ENCODE peak calls at places on chromosomes 13 and 19, in six cellular contexts. I, G, H, N, Q and Y are unnamed samples.
A peak's percentile ranks its signal among the peaks of the same experiment; 100 is the strongest.

GRCh38 chr19:2686347-2686746 is 16.1 kb downstream of the GNG7 start:
- DNase-seq in I (no peak), G (no peak), H (no peak), N (no peak), Q (no peak), Y (no peak)

GRCh38 chr19:28334419-28334818 is 878.5 kb downstream of the UQCRFS1 start:
- DNase-seq in I (no peak), G (no peak), H (no peak), N (no peak), Q (no peak), Y (no peak)

GRCh38 chr13:75635101-75635620 is 969 bp upstream of the LMO7 start:
- DNase-seq in I (no peak), G (no peak), H (no peak), N (no peak), Q (peak; percentile 24), Y (no peak)

GRCh38 chr19:49073514-49074378 is 1.2 kb upstream of the KCNA7 start:
- DNase-seq in I (peak; percentile 45), G (no peak), H (no peak), N (no peak), Q (peak; percentile 32), Y (no peak)

GRCh38 chr13:61423879-61424278 is 8.2 kb upstream of the PCDH20 start:
- DNase-seq in I (no peak), G (no peak), H (no peak), N (no peak), Q (no peak), Y (no peak)

GRCh38 chr19:29476528-29476927 is 49.3 kb upstream of the VSTM2B start:
- DNase-seq in I (no peak), G (no peak), H (no peak), N (no peak), Q (no peak), Y (no peak)

GRCh38 chr19:48490980-48491792 is 20.4 kb downstream of the LMTK3 start:
- DNase-seq in I (peak; percentile 71), G (no peak), H (peak; percentile 66), N (peak; percentile 83), Q (no peak), Y (peak; percentile 84)

GRCh38 chr19:48806818-48807589 is 3.8 kb downstream of the BCAT2 start:
- DNase-seq in I (no peak), G (no peak), H (peak; percentile 68), N (peak; percentile 53), Q (peak; percentile 88), Y (no peak)

GRCh38 chr13:80224468-80224867 is 116.5 kb downstream of the SPRY2 start:
- DNase-seq in I (no peak), G (no peak), H (no peak), N (no peak), Q (no peak), Y (no peak)

GRCh38 chr19:13561461-13561860 is 55.2 kb upstream of the CACNA1A start:
- DNase-seq in I (no peak), G (no peak), H (no peak), N (no peak), Q (no peak), Y (no peak)

GRCh38 chr13:98576215-98576945 is 527 bp downstream of the STK24 start:
- DNase-seq in I (no peak), G (peak; percentile 87), H (peak; percentile 70), N (peak; percentile 92), Q (no peak), Y (peak; percentile 93)

GRCh38 chr13:93959796-93960533 is 519.5 kb downstream of the DCT start:
- DNase-seq in I (no peak), G (no peak), H (no peak), N (no peak), Q (no peak), Y (no peak)

GRCh38 chr13:76976488-76976887 is 15.4 kb upstream of the CLN5 start:
- DNase-seq in I (no peak), G (no peak), H (no peak), N (no peak), Q (no peak), Y (no peak)

GRCh38 chr19:7848779-7849457 is 18.9 kb downstream of the EVI5L start:
- DNase-seq in I (no peak), G (peak; percentile 73), H (peak; percentile 6), N (peak; percentile 78), Q (no peak), Y (no peak)

GRCh38 chr13:22144806-22145205 is 473.9 kb downstream of the FGF9 start:
- DNase-seq in I (no peak), G (no peak), H (no peak), N (no peak), Q (no peak), Y (no peak)

GRCh38 chr13:111542530-111543341 is 222.3 kb downstream of the TEX29 start:
- DNase-seq in I (no peak), G (no peak), H (no peak), N (no peak), Q (no peak), Y (peak; percentile 56)

GRCh38 chr19:3149089-3149488 is 13.3 kb downstream of the GNA15 start:
- DNase-seq in I (no peak), G (no peak), H (no peak), N (no peak), Q (no peak), Y (no peak)

GRCh38 chr13:27599845-27600553 is 20.3 kb downstream of the LNX2 start:
- DNase-seq in I (peak; percentile 34), G (no peak), H (no peak), N (no peak), Q (peak; percentile 67), Y (no peak)

GRCh38 chr19:17402982-17403855 is 2.2 kb downstream of the BST2 start:
- DNase-seq in I (no peak), G (no peak), H (no peak), N (peak; percentile 85), Q (no peak), Y (no peak)

GRCh38 chr19:43562698-43563241 is 12.6 kb downstream of the XRCC1 start:
- DNase-seq in I (no peak), G (no peak), H (peak; percentile 73), N (peak; percentile 84), Q (no peak), Y (peak; percentile 96)

GRCh38 chr13:36764536-36764935 is 54.5 kb upstream of the RFXAP start:
- DNase-seq in I (no peak), G (no peak), H (no peak), N (no peak), Q (no peak), Y (no peak)

GRCh38 chr13:33194820-33195692 is 90.5 kb downstream of the STARD13 start:
- DNase-seq in I (no peak), G (no peak), H (no peak), N (no peak), Q (peak; percentile 73), Y (no peak)

GRCh38 chr19:33281296-33281926 is 20.9 kb downstream of the CEBPA start:
- DNase-seq in I (no peak), G (no peak), H (no peak), N (peak; percentile 76), Q (no peak), Y (no peak)

GRCh38 chr19:1258161-1258492 is 9.7 kb downstream of the MIDN start:
- DNase-seq in I (no peak), G (no peak), H (no peak), N (no peak), Q (no peak), Y (peak; percentile 84)
- TF ChIP-seq POLR2AphosphoS5 in I (peak; percentile 40), G (no peak), H (no peak), N (no peak), Q (peak; percentile 44), Y (peak; percentile 25)

GRCh38 chr13:48634631-48635030 is 19.1 kb upstream of the CYSLTR2 start:
- DNase-seq in I (no peak), G (no peak), H (no peak), N (no peak), Q (no peak), Y (no peak)

GRCh38 chr13:48635478-48635877 is 18.3 kb upstream of the CYSLTR2 start:
- DNase-seq in I (no peak), G (no peak), H (no peak), N (no peak), Q (no peak), Y (no peak)

GRCh38 chr13:48637601-48638000 is 16.1 kb upstream of the CYSLTR2 start:
- DNase-seq in I (no peak), G (no peak), H (no peak), N (no peak), Q (no peak), Y (no peak)

GRCh38 chr13:48633695-48634094 is 20.0 kb upstream of the CYSLTR2 start:
- DNase-seq in I (no peak), G (no peak), H (no peak), N (no peak), Q (no peak), Y (no peak)

DNA sequence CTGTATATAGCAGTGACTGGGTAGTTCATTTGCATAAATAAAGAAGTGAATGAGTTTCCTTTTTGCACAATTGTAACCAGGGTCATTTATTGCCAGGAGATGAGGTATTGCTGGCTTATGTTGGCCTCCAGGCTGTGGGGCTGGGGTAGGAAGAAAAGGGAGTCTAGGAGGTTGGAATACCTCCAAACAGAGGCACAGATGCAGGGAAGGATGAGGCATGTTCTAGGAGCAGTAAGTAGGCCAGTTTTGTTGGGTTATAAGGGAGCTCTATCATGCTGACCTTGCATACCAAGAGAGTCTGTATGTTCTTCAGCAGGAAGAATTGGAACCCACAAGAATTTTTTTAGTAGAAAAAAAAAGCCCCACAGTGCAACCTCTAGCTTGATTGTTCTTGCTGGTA is 17.2 kb upstream of the CYSLTR2 start:
- DNase-seq in I (no peak), G (no peak), H (no peak), N (no peak), Q (no peak), Y (no peak)
- TF ChIP-seq POLR2AphosphoS5 in I (no peak), G (no peak), H (no peak), N (no peak), Q (no peak), Y (no peak)

GRCh38 chr13:113489549-113490495 is 689 bp downstream of the DCUN1D2 start:
- DNase-seq in I (no peak), G (no peak), H (peak; percentile 39), N (no peak), Q (no peak), Y (no peak)
- TF ChIP-seq POLR2AphosphoS5 in I (no peak), G (no peak), H (no peak), N (no peak), Q (no peak), Y (no peak)

GRCh38 chr19:38060346-38060745 is 153.3 kb downstream of the SIPA1L3 start:
- DNase-seq in I (no peak), G (no peak), H (no peak), N (no peak), Q (no peak), Y (no peak)

GRCh38 chr19:38056646-38057045 is 149.6 kb downstream of the SIPA1L3 start:
- DNase-seq in I (no peak), G (no peak), H (no peak), N (no peak), Q (no peak), Y (no peak)

GRCh38 chr19:38061294-38061693 is 154.3 kb downstream of the SIPA1L3 start:
- DNase-seq in I (no peak), G (no peak), H (no peak), N (no peak), Q (no peak), Y (no peak)

GRCh38 chr19:38057954-38058690 is 151.1 kb downstream of the SIPA1L3 start:
- DNase-seq in I (no peak), G (no peak), H (peak; percentile 64), N (no peak), Q (peak; percentile 58), Y (no peak)

DNA sequence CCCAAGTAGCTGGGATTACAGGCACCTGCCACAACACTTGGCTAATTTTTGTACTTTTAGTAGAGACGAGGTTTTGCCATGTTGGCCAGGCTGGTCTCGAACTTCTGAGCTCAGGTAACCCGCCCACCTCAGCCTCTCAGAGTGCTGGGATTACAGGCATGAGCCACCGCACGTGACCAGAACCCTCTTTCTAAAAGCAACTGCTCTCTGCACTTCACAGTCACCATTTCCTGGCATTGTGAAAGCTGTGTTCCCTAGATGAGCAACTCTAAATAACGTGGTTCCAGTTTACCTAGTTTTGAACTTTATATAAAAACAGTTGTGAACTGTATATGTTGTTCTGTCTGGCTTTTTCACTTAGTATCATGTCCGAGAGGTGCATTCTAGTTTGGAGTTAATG is 152.9 kb downstream of the SIPA1L3 start:
- DNase-seq in I (no peak), G (no peak), H (no peak), N (no peak), Q (no peak), Y (no peak)
- TF ChIP-seq POLR2AphosphoS5 in I (no peak), G (no peak), H (no peak), N (no peak), Q (no peak), Y (peak; percentile 22)